ENCODE peak calls at places on chromosomes 16 and 17, in six cellular contexts. One of them, this sample, is unnamed.

GRCh38 chr16:73054732-73055481 is 7.0 kb upstream of the ZFHX3 start:
- DNase-seq in fibroblast of lung: peak
- DNase-seq in prostate gland: no peak
- DNase-seq in AG09309: no peak
- DNase-seq in IMR-90: peak
- DNase-seq in fibroblast of mammary gland: peak
- DNase-seq in this sample: no peak

GRCh38 chr17:30812218-30813177 is 12.0 kb downstream of the CRLF3 start:
- DNase-seq in fibroblast of mammary gland: peak
- DNase-seq in IMR-90: peak
- DNase-seq in AG09309: no peak
- DNase-seq in fibroblast of lung: peak
- DNase-seq in prostate gland: no peak
- DNase-seq in this sample: no peak

GRCh38 chr16:50037791-50038190 is 12.8 kb downstream of the CNEP1R1 start:
- DNase-seq in fibroblast of lung: no peak
- DNase-seq in prostate gland: no peak
- DNase-seq in fibroblast of mammary gland: peak
- DNase-seq in AG09309: no peak
- DNase-seq in IMR-90: peak
- DNase-seq in this sample: no peak

GRCh38 chr16:65012357-65012756 is 109.5 kb downstream of the CDH11 start:
- DNase-seq in AG09309: peak
- DNase-seq in prostate gland: no peak
- DNase-seq in IMR-90: peak
- DNase-seq in fibroblast of lung: peak
- DNase-seq in fibroblast of mammary gland: peak
- DNase-seq in this sample: no peak

GRCh38 chr17:83058478-83059167 is 20.8 kb upstream of the METRNL start:
- DNase-seq in IMR-90: no peak
- DNase-seq in fibroblast of mammary gland: no peak
- DNase-seq in fibroblast of lung: no peak
- DNase-seq in AG09309: no peak
- DNase-seq in prostate gland: no peak
- DNase-seq in this sample: peak

GRCh38 chr17:350706-351435 is 1.7 kb downstream of the RPH3AL start:
- DNase-seq in IMR-90: no peak
- DNase-seq in fibroblast of lung: peak
- DNase-seq in AG09309: no peak
- DNase-seq in fibroblast of mammary gland: peak
- DNase-seq in prostate gland: no peak
- DNase-seq in this sample: no peak

GRCh38 chr17:1153795-1154546 is 25.8 kb downstream of the ABR start:
- DNase-seq in fibroblast of lung: peak
- DNase-seq in AG09309: peak
- DNase-seq in fibroblast of mammary gland: peak
- DNase-seq in prostate gland: no peak
- DNase-seq in IMR-90: peak
- DNase-seq in this sample: no peak

GRCh38 chr17:72724375-72724774 is 368.1 kb downstream of the SLC39A11 start:
- DNase-seq in AG09309: no peak
- DNase-seq in fibroblast of mammary gland: peak
- DNase-seq in fibroblast of lung: no peak
- DNase-seq in prostate gland: no peak
- DNase-seq in IMR-90: peak
- DNase-seq in this sample: no peak

GRCh38 chr17:34781571-34782108 is 179.6 kb downstream of the CCT6B start:
- DNase-seq in IMR-90: peak
- DNase-seq in fibroblast of mammary gland: peak
- DNase-seq in prostate gland: no peak
- DNase-seq in AG09309: no peak
- DNase-seq in fibroblast of lung: no peak
- DNase-seq in this sample: no peak

GRCh38 chr17:77002103-77003045 is 134.2 kb downstream of the MGAT5B start:
- DNase-seq in fibroblast of mammary gland: peak
- DNase-seq in prostate gland: no peak
- DNase-seq in AG09309: no peak
- DNase-seq in fibroblast of lung: peak
- DNase-seq in IMR-90: peak
- DNase-seq in this sample: no peak

GRCh38 chr17:3007651-3008121 is 55.7 kb downstream of the OR1D5 start:
- DNase-seq in AG09309: no peak
- DNase-seq in IMR-90: no peak
- DNase-seq in prostate gland: no peak
- DNase-seq in fibroblast of mammary gland: no peak
- DNase-seq in fibroblast of lung: no peak
- DNase-seq in this sample: no peak

GRCh38 chr16:57532251-57532625 is 4.1 kb downstream of the CCDC102A start:
- DNase-seq in fibroblast of lung: no peak
- DNase-seq in IMR-90: no peak
- DNase-seq in fibroblast of mammary gland: no peak
- DNase-seq in prostate gland: no peak
- DNase-seq in AG09309: no peak
- DNase-seq in this sample: peak

GRCh38 chr17:76124582-76125390 is 16.3 kb downstream of the FOXJ1 start:
- DNase-seq in fibroblast of mammary gland: peak
- DNase-seq in fibroblast of lung: no peak
- DNase-seq in prostate gland: no peak
- DNase-seq in IMR-90: no peak
- DNase-seq in AG09309: no peak
- DNase-seq in this sample: no peak

GRCh38 chr17:19387921-19388521 is 1.0 kb upstream of the MFAP4 start:
- DNase-seq in AG09309: peak
- DNase-seq in fibroblast of mammary gland: peak
- DNase-seq in prostate gland: no peak
- DNase-seq in IMR-90: peak
- DNase-seq in fibroblast of lung: no peak
- DNase-seq in this sample: peak

GRCh38 chr16:80931985-80932720 is 74.5 kb downstream of the CMC2 start:
- DNase-seq in prostate gland: peak
- DNase-seq in IMR-90: peak
- DNase-seq in fibroblast of mammary gland: peak
- DNase-seq in AG09309: peak
- DNase-seq in fibroblast of lung: peak
- DNase-seq in this sample: peak

GRCh38 chr16:17160285-17160854 is 310.4 kb downstream of the XYLT1 start:
- DNase-seq in AG09309: no peak
- DNase-seq in fibroblast of lung: peak
- DNase-seq in IMR-90: peak
- DNase-seq in prostate gland: no peak
- DNase-seq in fibroblast of mammary gland: no peak
- DNase-seq in this sample: no peak

GRCh38 chr16:79656537-79657115 is 56.1 kb upstream of the MAF start:
- DNase-seq in AG09309: no peak
- DNase-seq in IMR-90: no peak
- DNase-seq in fibroblast of mammary gland: no peak
- DNase-seq in prostate gland: no peak
- DNase-seq in fibroblast of lung: no peak
- DNase-seq in this sample: no peak

GRCh38 chr17:15944720-15945492 is at the start of gene ADORA2B:
- DNase-seq in prostate gland: peak
- DNase-seq in fibroblast of lung: peak
- DNase-seq in AG09309: no peak
- DNase-seq in fibroblast of mammary gland: peak
- DNase-seq in IMR-90: peak
- DNase-seq in this sample: no peak

GRCh38 chr16:69108069-69108904 is 2.8 kb downstream of the HAS3 start:
- DNase-seq in prostate gland: no peak
- DNase-seq in IMR-90: no peak
- DNase-seq in fibroblast of mammary gland: no peak
- DNase-seq in fibroblast of lung: no peak
- DNase-seq in AG09309: no peak
- DNase-seq in this sample: no peak

GRCh38 chr17:60598001-60598736 is 1.8 kb upstream of the PPM1D start:
- DNase-seq in IMR-90: no peak
- DNase-seq in fibroblast of mammary gland: no peak
- DNase-seq in fibroblast of lung: no peak
- DNase-seq in AG09309: no peak
- DNase-seq in prostate gland: no peak
- DNase-seq in this sample: no peak

GRCh38 chr16:58196898-58197313 is 1.0 kb downstream of the CSNK2A2 start:
- DNase-seq in IMR-90: peak
- DNase-seq in fibroblast of mammary gland: peak
- DNase-seq in prostate gland: no peak
- DNase-seq in AG09309: no peak
- DNase-seq in fibroblast of lung: peak
- DNase-seq in this sample: no peak

GRCh38 chr17:45128331-45128730 is 4.0 kb downstream of the PLCD3 start:
- DNase-seq in fibroblast of mammary gland: no peak
- DNase-seq in AG09309: no peak
- DNase-seq in fibroblast of lung: no peak
- DNase-seq in prostate gland: no peak
- DNase-seq in IMR-90: no peak
- DNase-seq in this sample: no peak

GRCh38 chr16:10558746-10559641 is 21.4 kb downstream of the EMP2 start:
- DNase-seq in prostate gland: peak
- DNase-seq in IMR-90: no peak
- DNase-seq in fibroblast of mammary gland: peak
- DNase-seq in AG09309: no peak
- DNase-seq in fibroblast of lung: peak
- DNase-seq in this sample: peak

GRCh38 chr16:86020971-86021370 is 122.0 kb downstream of the IRF8 start:
- DNase-seq in prostate gland: no peak
- DNase-seq in fibroblast of mammary gland: no peak
- DNase-seq in fibroblast of lung: no peak
- DNase-seq in AG09309: no peak
- DNase-seq in IMR-90: no peak
- DNase-seq in this sample: no peak

GRCh38 chr16:86016201-86016965 is 117.4 kb downstream of the IRF8 start:
- DNase-seq in AG09309: peak
- DNase-seq in fibroblast of mammary gland: peak
- DNase-seq in prostate gland: peak
- DNase-seq in IMR-90: peak
- DNase-seq in fibroblast of lung: peak
- DNase-seq in this sample: peak

GRCh38 chr16:86018487-86018886 is 119.5 kb downstream of the IRF8 start:
- DNase-seq in fibroblast of mammary gland: peak
- DNase-seq in fibroblast of lung: peak
- DNase-seq in prostate gland: no peak
- DNase-seq in AG09309: no peak
- DNase-seq in IMR-90: peak
- DNase-seq in this sample: peak

GRCh38 chr16:86022381-86022960 is 123.5 kb downstream of the IRF8 start:
- DNase-seq in AG09309: no peak
- DNase-seq in fibroblast of mammary gland: no peak
- DNase-seq in prostate gland: no peak
- DNase-seq in fibroblast of lung: no peak
- DNase-seq in IMR-90: no peak
- DNase-seq in this sample: peak

GRCh38 chr16:86019446-86020047 is 120.6 kb downstream of the IRF8 start:
- DNase-seq in AG09309: no peak
- DNase-seq in IMR-90: no peak
- DNase-seq in fibroblast of mammary gland: no peak
- DNase-seq in prostate gland: no peak
- DNase-seq in fibroblast of lung: no peak
- DNase-seq in this sample: peak
- TF ChIP-seq CTCF in AG09309: peak
- TF ChIP-seq CTCF in IMR-90: peak
- TF ChIP-seq CTCF in fibroblast of mammary gland: peak
- TF ChIP-seq CTCF in prostate gland: no peak
- TF ChIP-seq CTCF in fibroblast of lung: peak
- TF ChIP-seq CTCF in this sample: no peak

GRCh38 chr17:27551701-27552466 is 79.1 kb upstream of the LGALS9 start:
- DNase-seq in prostate gland: no peak
- DNase-seq in fibroblast of lung: peak
- DNase-seq in fibroblast of mammary gland: no peak
- DNase-seq in IMR-90: peak
- DNase-seq in AG09309: no peak
- DNase-seq in this sample: no peak
- H3K4me3 ChIP-seq in prostate gland: no peak
- H3K4me3 ChIP-seq in fibroblast of lung: no peak
- H3K4me3 ChIP-seq in fibroblast of mammary gland: no peak
- H3K4me3 ChIP-seq in IMR-90: no peak
- H3K4me3 ChIP-seq in AG09309: no peak
- H3K4me3 ChIP-seq in this sample: no peak

GRCh38 chr16:3937066-3937875 is 56.8 kb upstream of the CREBBP start:
- DNase-seq in IMR-90: no peak
- DNase-seq in AG09309: no peak
- DNase-seq in fibroblast of mammary gland: no peak
- DNase-seq in fibroblast of lung: no peak
- DNase-seq in prostate gland: no peak
- DNase-seq in this sample: no peak

GRCh38 chr16:3938471-3938842 is 57.9 kb upstream of the CREBBP start:
- DNase-seq in fibroblast of lung: no peak
- DNase-seq in AG09309: no peak
- DNase-seq in fibroblast of mammary gland: no peak
- DNase-seq in prostate gland: no peak
- DNase-seq in IMR-90: no peak
- DNase-seq in this sample: no peak

GRCh38 chr16:3935921-3936320 is 55.4 kb upstream of the CREBBP start:
- DNase-seq in fibroblast of mammary gland: no peak
- DNase-seq in prostate gland: no peak
- DNase-seq in AG09309: no peak
- DNase-seq in IMR-90: no peak
- DNase-seq in fibroblast of lung: no peak
- DNase-seq in this sample: no peak

GRCh38 chr16:3934491-3935185 is 54.1 kb upstream of the CREBBP start:
- DNase-seq in prostate gland: no peak
- DNase-seq in AG09309: no peak
- DNase-seq in fibroblast of lung: no peak
- DNase-seq in fibroblast of mammary gland: no peak
- DNase-seq in IMR-90: no peak
- DNase-seq in this sample: no peak

DNA sequence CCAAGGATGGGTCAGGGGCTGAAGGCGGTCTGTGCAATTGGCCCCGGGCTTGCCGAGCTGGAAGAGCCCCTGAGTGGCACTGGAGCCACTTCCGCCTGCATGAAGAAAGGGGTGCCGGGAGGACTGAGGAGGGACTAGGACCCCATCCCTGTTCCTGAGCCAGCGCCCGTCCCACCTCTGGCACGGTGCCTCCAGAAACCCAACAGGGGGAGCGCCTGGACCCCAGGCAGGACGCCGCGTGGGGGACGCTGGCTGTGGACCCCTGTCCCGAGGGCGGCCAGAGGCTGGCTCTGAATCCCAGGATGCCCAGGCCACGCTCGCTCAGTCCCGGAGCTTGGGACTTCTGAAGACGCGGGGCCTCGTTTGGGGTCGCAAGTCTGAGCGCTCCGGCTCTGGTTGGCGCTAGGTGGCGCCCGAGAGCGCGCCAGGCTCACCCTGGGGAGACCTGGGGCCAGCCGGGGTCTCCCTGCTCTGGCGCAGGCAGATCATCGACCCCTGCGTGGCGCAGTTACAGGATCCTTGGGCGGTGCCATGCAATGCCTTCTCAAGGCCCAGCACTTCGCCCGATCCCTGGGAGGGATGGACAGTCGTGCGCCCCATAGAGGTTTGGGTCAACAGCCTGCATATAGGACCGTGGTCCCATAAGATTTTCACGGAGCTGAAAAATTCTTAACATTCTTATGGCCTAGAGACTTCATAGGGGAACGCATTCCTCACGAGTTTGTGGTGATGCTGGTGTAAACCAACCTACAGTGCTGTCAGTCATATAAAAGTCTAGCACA is 58.5 kb upstream of the CREBBP start:
- DNase-seq in AG09309: no peak
- DNase-seq in fibroblast of lung: peak
- DNase-seq in fibroblast of mammary gland: no peak
- DNase-seq in IMR-90: peak
- DNase-seq in prostate gland: no peak
- DNase-seq in this sample: no peak
- TF ChIP-seq CTCF in AG09309: peak
- TF ChIP-seq CTCF in fibroblast of lung: peak
- TF ChIP-seq CTCF in fibroblast of mammary gland: peak
- TF ChIP-seq CTCF in IMR-90: peak
- TF ChIP-seq CTCF in prostate gland: peak
- TF ChIP-seq CTCF in this sample: peak

GRCh38 chr17:48612456-48612853 is 1.6 kb upstream of the HOXB7 start:
- DNase-seq in AG09309: no peak
- DNase-seq in prostate gland: no peak
- DNase-seq in fibroblast of mammary gland: no peak
- DNase-seq in fibroblast of lung: no peak
- DNase-seq in IMR-90: peak
- DNase-seq in this sample: no peak
- H3K4me3 ChIP-seq in AG09309: no peak
- H3K4me3 ChIP-seq in prostate gland: no peak
- H3K4me3 ChIP-seq in fibroblast of mammary gland: peak
- H3K4me3 ChIP-seq in fibroblast of lung: peak
- H3K4me3 ChIP-seq in IMR-90: peak
- H3K4me3 ChIP-seq in this sample: peak